ENCODE peak calls at places on chromosomes 4 and X, in ten cellular contexts. One of them, this sample, is unnamed.

GRCh38 chr4:141074098-141074878 is 59.0 kb downstream of the RNF150 start:
- DNase-seq in lung: no peak
- DNase-seq in cardiac muscle cell: no peak
- DNase-seq in epithelial cell of esophagus: no peak
- DNase-seq in brain microvascular endothelial cell: peak; percentile 14
- DNase-seq in AG10803: peak; percentile 67
- DNase-seq in Panc1: no peak
- DNase-seq in upper lobe of right lung: no peak
- DNase-seq in Peyer's patch: no peak
- DNase-seq in breast epithelium: no peak
- DNase-seq in this sample: no peak

GRCh38 chrX:19799319-19800182 is 87.8 kb downstream of the SH3KBP1 start:
- DNase-seq in lung: no peak
- DNase-seq in cardiac muscle cell: no peak
- DNase-seq in epithelial cell of esophagus: peak; percentile 8
- DNase-seq in brain microvascular endothelial cell: peak; percentile 2
- DNase-seq in AG10803: peak; percentile 72
- DNase-seq in Panc1: no peak
- DNase-seq in upper lobe of right lung: no peak
- DNase-seq in Peyer's patch: peak; percentile 54
- DNase-seq in breast epithelium: no peak
- DNase-seq in this sample: no peak

GRCh38 chrX:96140796-96141195 is 543.8 kb upstream of the DIAPH2 start:
- DNase-seq in lung: no peak
- DNase-seq in cardiac muscle cell: no peak
- DNase-seq in epithelial cell of esophagus: peak; percentile 1
- DNase-seq in brain microvascular endothelial cell: no peak
- DNase-seq in AG10803: no peak
- DNase-seq in Panc1: no peak
- DNase-seq in upper lobe of right lung: no peak
- DNase-seq in Peyer's patch: no peak
- DNase-seq in breast epithelium: no peak
- DNase-seq in this sample: no peak

GRCh38 chr4:152072001-152072485 is 311.2 kb upstream of the GATB start:
- DNase-seq in lung: no peak
- DNase-seq in cardiac muscle cell: no peak
- DNase-seq in epithelial cell of esophagus: no peak
- DNase-seq in brain microvascular endothelial cell: no peak
- DNase-seq in AG10803: peak; percentile 4
- DNase-seq in Panc1: no peak
- DNase-seq in upper lobe of right lung: no peak
- DNase-seq in Peyer's patch: no peak
- DNase-seq in breast epithelium: no peak
- DNase-seq in this sample: no peak

GRCh38 chr4:11698846-11699590 is 270.3 kb upstream of the HS3ST1 start:
- DNase-seq in lung: no peak
- DNase-seq in cardiac muscle cell: no peak
- DNase-seq in epithelial cell of esophagus: peak; percentile 95
- DNase-seq in brain microvascular endothelial cell: peak; percentile 31
- DNase-seq in AG10803: no peak
- DNase-seq in Panc1: no peak
- DNase-seq in upper lobe of right lung: no peak
- DNase-seq in Peyer's patch: no peak
- DNase-seq in breast epithelium: no peak
- DNase-seq in this sample: no peak

GRCh38 chr4:20698382-20698781 is 1.9 kb upstream of the PACRGL start:
- DNase-seq in lung: no peak
- DNase-seq in cardiac muscle cell: no peak
- DNase-seq in epithelial cell of esophagus: peak; percentile 65
- DNase-seq in brain microvascular endothelial cell: no peak
- DNase-seq in AG10803: peak; percentile 42
- DNase-seq in Panc1: no peak
- DNase-seq in upper lobe of right lung: no peak
- DNase-seq in Peyer's patch: no peak
- DNase-seq in breast epithelium: no peak
- DNase-seq in this sample: no peak

GRCh38 chr4:6773616-6774540 is 8.6 kb upstream of the KIAA0232 start:
- DNase-seq in lung: no peak
- DNase-seq in cardiac muscle cell: no peak
- DNase-seq in epithelial cell of esophagus: no peak
- DNase-seq in brain microvascular endothelial cell: no peak
- DNase-seq in AG10803: no peak
- DNase-seq in Panc1: no peak
- DNase-seq in upper lobe of right lung: no peak
- DNase-seq in Peyer's patch: peak; percentile 63
- DNase-seq in breast epithelium: no peak
- DNase-seq in this sample: no peak

GRCh38 chr4:20444599-20445337 is 193.1 kb downstream of the SLIT2 start:
- DNase-seq in lung: no peak
- DNase-seq in cardiac muscle cell: no peak
- DNase-seq in epithelial cell of esophagus: peak; percentile 16
- DNase-seq in brain microvascular endothelial cell: no peak
- DNase-seq in AG10803: no peak
- DNase-seq in Panc1: no peak
- DNase-seq in upper lobe of right lung: no peak
- DNase-seq in Peyer's patch: no peak
- DNase-seq in breast epithelium: no peak
- DNase-seq in this sample: no peak

GRCh38 chr4:2868840-2869487 is 25.3 kb downstream of the ADD1 start:
- DNase-seq in lung: no peak
- DNase-seq in cardiac muscle cell: no peak
- DNase-seq in epithelial cell of esophagus: no peak
- DNase-seq in brain microvascular endothelial cell: no peak
- DNase-seq in AG10803: no peak
- DNase-seq in Panc1: no peak
- DNase-seq in upper lobe of right lung: no peak
- DNase-seq in Peyer's patch: no peak
- DNase-seq in breast epithelium: no peak
- DNase-seq in this sample: no peak

GRCh38 chr4:72987741-72988729 is 81.5 kb downstream of the COX18 start:
- DNase-seq in lung: no peak
- DNase-seq in cardiac muscle cell: no peak
- DNase-seq in epithelial cell of esophagus: no peak
- DNase-seq in brain microvascular endothelial cell: no peak
- DNase-seq in AG10803: peak; percentile 27
- DNase-seq in Panc1: no peak
- DNase-seq in upper lobe of right lung: no peak
- DNase-seq in Peyer's patch: no peak
- DNase-seq in breast epithelium: no peak
- DNase-seq in this sample: no peak
- H3K4me3 ChIP-seq in lung: no peak overlapping the region
- H3K4me3 ChIP-seq in cardiac muscle cell: no peak overlapping the region
- H3K4me3 ChIP-seq in epithelial cell of esophagus: no peak overlapping the region
- H3K4me3 ChIP-seq in brain microvascular endothelial cell: no peak overlapping the region
- H3K4me3 ChIP-seq in AG10803: no peak overlapping the region
- H3K4me3 ChIP-seq in Panc1: no peak overlapping the region
- H3K4me3 ChIP-seq in upper lobe of right lung: no peak overlapping the region
- H3K4me3 ChIP-seq in Peyer's patch: no peak overlapping the region
- H3K4me3 ChIP-seq in breast epithelium: no peak overlapping the region
- H3K4me3 ChIP-seq in this sample: no peak overlapping the region

DNA sequence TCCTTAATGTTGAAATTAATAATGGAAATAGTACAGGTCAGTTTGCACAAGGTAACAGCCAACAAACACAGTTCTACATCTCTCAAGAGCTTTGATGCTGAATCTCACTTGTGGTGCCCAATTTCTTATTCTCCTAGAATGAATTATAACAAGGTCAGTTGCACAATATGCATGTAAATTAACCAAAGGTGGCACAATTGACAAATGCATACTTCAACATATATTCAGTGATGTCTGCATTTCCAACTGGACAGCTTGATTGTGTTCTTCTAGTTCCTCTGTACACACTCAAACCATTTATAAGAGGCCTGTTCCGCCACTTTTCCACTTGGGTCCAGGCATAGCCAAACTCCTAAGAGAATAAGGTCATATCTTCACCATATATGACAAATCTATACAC is 210.3 kb upstream of the EPHA5 start:
- DNase-seq in lung: no peak
- DNase-seq in cardiac muscle cell: no peak
- DNase-seq in epithelial cell of esophagus: peak; percentile 53
- DNase-seq in brain microvascular endothelial cell: no peak
- DNase-seq in AG10803: no peak
- DNase-seq in Panc1: no peak
- DNase-seq in upper lobe of right lung: no peak
- DNase-seq in Peyer's patch: no peak
- DNase-seq in breast epithelium: no peak
- DNase-seq in this sample: no peak
- TF ChIP-seq CTCF in lung: no peak
- TF ChIP-seq CTCF in cardiac muscle cell: no peak
- TF ChIP-seq CTCF in epithelial cell of esophagus: peak; percentile 3
- TF ChIP-seq CTCF in brain microvascular endothelial cell: no peak
- TF ChIP-seq CTCF in AG10803: no peak
- TF ChIP-seq CTCF in Panc1: no peak
- TF ChIP-seq CTCF in upper lobe of right lung: no peak
- TF ChIP-seq CTCF in Peyer's patch: no peak
- TF ChIP-seq CTCF in breast epithelium: no peak
- TF ChIP-seq CTCF in this sample: no peak

GRCh38 chr4:39042365-39042764 is 10.2 kb upstream of the TMEM156 start:
- DNase-seq in lung: no peak
- DNase-seq in cardiac muscle cell: no peak
- DNase-seq in epithelial cell of esophagus: no peak
- DNase-seq in brain microvascular endothelial cell: no peak
- DNase-seq in AG10803: no peak
- DNase-seq in Panc1: no peak
- DNase-seq in upper lobe of right lung: no peak
- DNase-seq in Peyer's patch: no peak
- DNase-seq in breast epithelium: no peak
- DNase-seq in this sample: no peak

GRCh38 chr4:39043697-39044363 is 11.6 kb upstream of the TMEM156 start:
- DNase-seq in lung: no peak
- DNase-seq in cardiac muscle cell: no peak
- DNase-seq in epithelial cell of esophagus: peak; percentile 45
- DNase-seq in brain microvascular endothelial cell: peak; percentile 66
- DNase-seq in AG10803: no peak
- DNase-seq in Panc1: no peak
- DNase-seq in upper lobe of right lung: no peak
- DNase-seq in Peyer's patch: no peak
- DNase-seq in breast epithelium: no peak
- DNase-seq in this sample: no peak

GRCh38 chr4:39044364-39044946 is 12.2 kb upstream of the TMEM156 start:
- DNase-seq in lung: peak; percentile 93
- DNase-seq in cardiac muscle cell: peak; percentile 93
- DNase-seq in epithelial cell of esophagus: peak; percentile 94
- DNase-seq in brain microvascular endothelial cell: peak; percentile 97
- DNase-seq in AG10803: peak; percentile 84
- DNase-seq in Panc1: no peak
- DNase-seq in upper lobe of right lung: peak; percentile 94
- DNase-seq in Peyer's patch: peak; percentile 98
- DNase-seq in breast epithelium: peak; percentile 82
- DNase-seq in this sample: peak; percentile 70

GRCh38 chr4:39044947-39045734 is 12.9 kb upstream of the TMEM156 start:
- DNase-seq in lung: no peak
- DNase-seq in cardiac muscle cell: peak; percentile 67
- DNase-seq in epithelial cell of esophagus: no peak
- DNase-seq in brain microvascular endothelial cell: no peak
- DNase-seq in AG10803: peak; percentile 23
- DNase-seq in Panc1: no peak
- DNase-seq in upper lobe of right lung: peak; percentile 75
- DNase-seq in Peyer's patch: peak; percentile 77
- DNase-seq in breast epithelium: no peak
- DNase-seq in this sample: no peak

GRCh38 chr4:39043058-39043696 is 11.0 kb upstream of the TMEM156 start:
- DNase-seq in lung: no peak
- DNase-seq in cardiac muscle cell: no peak
- DNase-seq in epithelial cell of esophagus: peak; percentile 53
- DNase-seq in brain microvascular endothelial cell: peak; percentile 49
- DNase-seq in AG10803: no peak
- DNase-seq in Panc1: no peak
- DNase-seq in upper lobe of right lung: no peak
- DNase-seq in Peyer's patch: no peak
- DNase-seq in breast epithelium: no peak
- DNase-seq in this sample: no peak
- H3K4me3 ChIP-seq in lung: no peak overlapping the region
- H3K4me3 ChIP-seq in cardiac muscle cell: no peak overlapping the region
- H3K4me3 ChIP-seq in epithelial cell of esophagus: no peak overlapping the region
- H3K4me3 ChIP-seq in brain microvascular endothelial cell: peak overlapping the region; percentile 71
- H3K4me3 ChIP-seq in AG10803: no peak overlapping the region
- H3K4me3 ChIP-seq in Panc1: peak overlapping the region; percentile 80
- H3K4me3 ChIP-seq in upper lobe of right lung: no peak overlapping the region
- H3K4me3 ChIP-seq in Peyer's patch: no peak overlapping the region
- H3K4me3 ChIP-seq in breast epithelium: no peak overlapping the region
- H3K4me3 ChIP-seq in this sample: peak overlapping the region; percentile 66

GRCh38 chr4:54998991-54999390 is 126.4 kb downstream of the KDR start:
- DNase-seq in lung: no peak
- DNase-seq in cardiac muscle cell: peak; percentile 8
- DNase-seq in epithelial cell of esophagus: peak; percentile 41
- DNase-seq in brain microvascular endothelial cell: peak; percentile 26
- DNase-seq in AG10803: peak; percentile 35
- DNase-seq in Panc1: no peak
- DNase-seq in upper lobe of right lung: no peak
- DNase-seq in Peyer's patch: no peak
- DNase-seq in breast epithelium: no peak
- DNase-seq in this sample: no peak
- TF ChIP-seq CTCF in lung: no peak
- TF ChIP-seq CTCF in cardiac muscle cell: peak; percentile 68
- TF ChIP-seq CTCF in epithelial cell of esophagus: peak; percentile 54
- TF ChIP-seq CTCF in brain microvascular endothelial cell: peak; percentile 55
- TF ChIP-seq CTCF in AG10803: peak; percentile 59
- TF ChIP-seq CTCF in Panc1: no peak
- TF ChIP-seq CTCF in upper lobe of right lung: peak; percentile 53
- TF ChIP-seq CTCF in Peyer's patch: peak; percentile 29
- TF ChIP-seq CTCF in breast epithelium: peak; percentile 47
- TF ChIP-seq CTCF in this sample: no peak

GRCh38 chrX:107935664-107936433 is 46.3 kb downstream of the TEX13B start:
- DNase-seq in lung: no peak
- DNase-seq in cardiac muscle cell: peak; percentile 10
- DNase-seq in epithelial cell of esophagus: peak; percentile 77
- DNase-seq in brain microvascular endothelial cell: peak; percentile 1
- DNase-seq in AG10803: no peak
- DNase-seq in Panc1: peak; percentile 8
- DNase-seq in upper lobe of right lung: no peak
- DNase-seq in Peyer's patch: no peak
- DNase-seq in breast epithelium: no peak
- DNase-seq in this sample: no peak
- H3K4me3 ChIP-seq in lung: no peak overlapping the region
- H3K4me3 ChIP-seq in cardiac muscle cell: peak overlapping the region; percentile 16
- H3K4me3 ChIP-seq in epithelial cell of esophagus: peak overlapping the region; percentile 68
- H3K4me3 ChIP-seq in brain microvascular endothelial cell: peak overlapping the region; percentile 34
- H3K4me3 ChIP-seq in AG10803: peak overlapping the region; percentile 29
- H3K4me3 ChIP-seq in Panc1: peak overlapping the region; percentile 32
- H3K4me3 ChIP-seq in upper lobe of right lung: no peak overlapping the region
- H3K4me3 ChIP-seq in Peyer's patch: no peak overlapping the region
- H3K4me3 ChIP-seq in breast epithelium: no peak overlapping the region
- H3K4me3 ChIP-seq in this sample: peak overlapping the region; percentile 32

GRCh38 chr4:38728651-38729141 is 54.1 kb downstream of the TLR10 start:
- DNase-seq in lung: peak; percentile 64
- DNase-seq in cardiac muscle cell: no peak
- DNase-seq in epithelial cell of esophagus: peak; percentile 39
- DNase-seq in brain microvascular endothelial cell: no peak
- DNase-seq in AG10803: no peak
- DNase-seq in Panc1: no peak
- DNase-seq in upper lobe of right lung: peak; percentile 75
- DNase-seq in Peyer's patch: peak; percentile 85
- DNase-seq in breast epithelium: peak; percentile 63
- DNase-seq in this sample: no peak
- TF ChIP-seq CTCF in lung: no peak
- TF ChIP-seq CTCF in cardiac muscle cell: no peak
- TF ChIP-seq CTCF in epithelial cell of esophagus: peak; percentile 37
- TF ChIP-seq CTCF in brain microvascular endothelial cell: peak; percentile 4
- TF ChIP-seq CTCF in AG10803: no peak
- TF ChIP-seq CTCF in Panc1: no peak
- TF ChIP-seq CTCF in upper lobe of right lung: no peak
- TF ChIP-seq CTCF in Peyer's patch: peak; percentile 40
- TF ChIP-seq CTCF in breast epithelium: no peak
- TF ChIP-seq CTCF in this sample: no peak

GRCh38 chr4:176268963-176269362 is at the start of gene ASB5:
- DNase-seq in lung: no peak
- DNase-seq in cardiac muscle cell: no peak
- DNase-seq in epithelial cell of esophagus: no peak
- DNase-seq in brain microvascular endothelial cell: no peak
- DNase-seq in AG10803: no peak
- DNase-seq in Panc1: no peak
- DNase-seq in upper lobe of right lung: no peak
- DNase-seq in Peyer's patch: no peak
- DNase-seq in breast epithelium: no peak
- DNase-seq in this sample: no peak
- H3K4me3 ChIP-seq in lung: no peak within 1 kb of the TSS
- H3K4me3 ChIP-seq in cardiac muscle cell: no peak within 1 kb of the TSS
- H3K4me3 ChIP-seq in epithelial cell of esophagus: no peak within 1 kb of the TSS
- H3K4me3 ChIP-seq in brain microvascular endothelial cell: no peak within 1 kb of the TSS
- H3K4me3 ChIP-seq in AG10803: no peak within 1 kb of the TSS
- H3K4me3 ChIP-seq in Panc1: no peak within 1 kb of the TSS
- H3K4me3 ChIP-seq in upper lobe of right lung: no peak within 1 kb of the TSS
- H3K4me3 ChIP-seq in Peyer's patch: no peak within 1 kb of the TSS
- H3K4me3 ChIP-seq in breast epithelium: no peak within 1 kb of the TSS
- H3K4me3 ChIP-seq in this sample: no peak within 1 kb of the TSS